ENCODE peak calls at places on chromosomes 11 and 22, in four cellular contexts. U is A549, G is HepG2, O is endothelial cell of umbilical vein. W is an unnamed sample.
A peak's percentile ranks its signal among the peaks of the same experiment; 100 is the strongest.

GRCh38 chr11:1556278-1557167 is 15.5 kb downstream of the DUSP8 start:
- DNase-seq in G (no peak), U (no peak), O (no peak), W (no peak)

GRCh38 chr11:126254819-126255218 is 13.9 kb downstream of the SRPRA start:
- DNase-seq in G (no peak), O (no peak), U (no peak), W (no peak)

GRCh38 chr22:38262051-38262795 is 10.6 kb downstream of the TMEM184B start:
- DNase-seq in U (no peak), O (peak; percentile 29), G (peak; percentile 54), W (peak; percentile 59)

GRCh38 chr11:114163231-114163631 is 103.7 kb downstream of the ZBTB16 start:
- DNase-seq in G (no peak), U (no peak), O (no peak), W (no peak)

GRCh38 chr11:86069408-86070086 is 663 bp upstream of the PICALM start:
- DNase-seq in G (peak; percentile 76), O (peak; percentile 98), U (peak; percentile 61), W (peak; percentile 94)

GRCh38 chr11:1827095-1827797 is 7.5 kb upstream of the SYT8 start:
- DNase-seq in U (peak; percentile 55), G (peak; percentile 70), O (peak; percentile 41), W (no peak)

GRCh38 chr11:95081412-95081811 is 8.2 kb upstream of the ENDOD1 start:
- DNase-seq in G (no peak), O (peak; percentile 51), U (no peak), W (no peak)

GRCh38 chr11:132588366-132588765 is 943.9 kb downstream of the OPCML start:
- DNase-seq in G (no peak), O (no peak), U (no peak), W (no peak)

GRCh38 chr22:37383342-37383741 is 43.9 kb downstream of the ELFN2 start:
- DNase-seq in U (no peak), O (no peak), G (no peak), W (no peak)

GRCh38 chr11:126175261-126175885 is 36.1 kb downstream of the RPUSD4 start:
- DNase-seq in G (no peak), O (peak; percentile 40), U (no peak), W (no peak)

GRCh38 chr11:118606157-118606843 is 1.1 kb upstream of the PHLDB1 start:
- DNase-seq in U (no peak), O (no peak), G (no peak), W (no peak)

GRCh38 chr22:33300165-33300564 is 242.0 kb upstream of the SYN3 start:
- DNase-seq in U (no peak), G (no peak), O (no peak), W (no peak)

GRCh38 chr11:16981651-16982194 is 32.5 kb downstream of the PLEKHA7 start:
- DNase-seq in G (peak; percentile 93), U (no peak), O (no peak), W (no peak)

GRCh38 chr11:102971766-102972165 is 16.2 kb upstream of the MMP13 start:
- DNase-seq in U (no peak), G (no peak), O (no peak), W (no peak)

GRCh38 chr11:73187854-73188253 is 30.2 kb upstream of the P2RY2 start:
- DNase-seq in G (no peak), O (no peak), U (no peak), W (no peak)

GRCh38 chr11:86798988-86799387 is 1.4 kb upstream of the PRSS23 start:
- DNase-seq in G (no peak), U (no peak), O (peak; percentile 41), W (no peak)

GRCh38 chr11:75959540-75959939 is 144.5 kb downstream of the UVRAG start:
- DNase-seq in U (no peak), G (no peak), O (no peak), W (no peak)

GRCh38 chr11:79538775-79539174 is 97.9 kb upstream of the TENM4 start:
- DNase-seq in G (no peak), U (no peak), O (no peak), W (no peak)

GRCh38 chr11:83303358-83303757 is 17.2 kb upstream of the CCDC90B start:
- DNase-seq in U (no peak), G (no peak), O (no peak), W (no peak)

GRCh38 chr11:24298126-24298525 is 198.7 kb upstream of the LUZP2 start:
- DNase-seq in O (no peak), G (no peak), U (no peak), W (no peak)

GRCh38 chr11:77072851-77073327 is 6.1 kb downstream of the CAPN5 start:
- DNase-seq in G (no peak), O (no peak), U (no peak), W (no peak)

GRCh38 chr11:77071671-77072605 is 5.2 kb downstream of the CAPN5 start:
- DNase-seq in U (no peak), G (no peak), O (peak; percentile 26), W (peak; percentile 65)

GRCh38 chr11:77074626-77075221 is 8.0 kb downstream of the CAPN5 start:
- DNase-seq in O (no peak), G (no peak), U (no peak), W (no peak)

GRCh38 chr11:77074205-77074604 is 7.4 kb downstream of the CAPN5 start:
- DNase-seq in G (no peak), O (no peak), U (no peak), W (no peak)

DNA sequence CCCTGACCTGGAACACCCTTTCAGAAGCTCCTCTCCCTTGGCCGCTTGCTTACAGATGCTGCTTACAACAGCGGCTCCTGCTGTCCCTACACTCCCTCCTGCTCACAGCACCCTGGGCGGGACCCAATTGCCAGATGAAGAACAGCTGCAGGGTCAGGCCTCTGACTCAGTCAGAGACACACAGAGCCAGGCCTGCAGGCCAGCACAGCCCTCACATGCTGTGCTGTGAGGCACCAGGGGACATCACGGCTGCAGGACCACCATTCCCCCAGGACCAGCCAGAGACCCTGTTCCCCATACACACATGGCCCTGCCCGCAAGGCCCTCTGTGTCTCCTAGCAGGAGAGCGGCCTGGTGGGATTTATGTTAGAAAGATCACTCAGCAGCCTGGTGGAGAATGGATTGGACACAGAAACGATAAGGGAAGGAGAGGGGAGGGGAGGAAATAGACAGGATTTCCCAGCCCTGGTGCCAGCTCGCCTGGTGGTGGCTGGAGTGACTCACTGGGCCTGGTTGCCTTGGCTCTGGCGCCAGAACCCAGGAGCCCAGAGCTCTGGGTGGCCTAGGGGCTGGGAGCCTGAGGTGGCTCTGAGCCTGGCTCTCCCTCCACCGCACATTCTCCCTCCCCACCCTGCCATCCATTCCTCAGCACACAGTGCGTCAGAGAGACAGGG is 6.7 kb downstream of the CAPN5 start:
- DNase-seq in O (peak; percentile 88), G (peak; percentile 45), U (peak; percentile 83), W (peak; percentile 34)
- TF ChIP-seq CTCF in O (peak; percentile 28), G (peak; percentile 60), U (peak; percentile 37), W (no peak)

GRCh38 chr11:130227373-130227772 is 67.8 kb downstream of the ST14 start:
- DNase-seq in U (no peak), G (no peak), O (no peak), W (no peak)

GRCh38 chr11:130220311-130221030 is 60.9 kb downstream of the ST14 start:
- DNase-seq in U (no peak), G (peak; percentile 61), O (no peak), W (no peak)

GRCh38 chr11:130219148-130219547 is 59.6 kb downstream of the ST14 start:
- DNase-seq in O (no peak), U (no peak), G (no peak), W (no peak)

GRCh38 chr11:130218501-130218900 is 58.9 kb downstream of the ST14 start:
- DNase-seq in U (no peak), O (no peak), G (no peak), W (no peak)

GRCh38 chr11:130223291-130223971 is 63.8 kb downstream of the ST14 start:
- DNase-seq in O (no peak), G (no peak), U (no peak), W (no peak)
- TF ChIP-seq MYC in O (no peak), G (no peak), U (no peak), W (no peak)

DNA sequence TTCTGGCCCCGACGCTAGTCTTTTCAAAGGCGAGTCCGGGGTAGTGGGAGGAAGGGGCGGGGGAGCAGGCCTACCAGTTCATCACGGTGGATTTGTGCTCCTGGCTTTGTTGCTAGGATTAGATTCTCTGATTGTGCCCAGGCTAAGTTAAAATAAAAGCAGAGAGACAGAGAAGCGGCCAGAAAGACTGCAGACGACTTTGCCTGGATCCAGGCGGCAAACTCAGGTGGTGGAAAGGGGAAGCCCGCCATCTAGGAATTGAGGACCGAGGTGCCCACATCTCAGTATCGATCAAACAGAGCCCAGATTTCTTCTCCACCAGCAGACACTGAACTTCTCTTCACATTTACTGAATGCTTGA is 2.6 kb downstream of the FAT3 start:
- DNase-seq in O (no peak), G (no peak), U (no peak), W (no peak)
- H3K4me3 ChIP-seq in O (no peak overlapping the region), G (no peak overlapping the region), U (peak overlapping the region; percentile 59), W (no peak overlapping the region)

GRCh38 chr22:24146190-24146616 is 35.1 kb upstream of the SUSD2 start:
- DNase-seq in U (peak; percentile 22), O (no peak), G (peak; percentile 80), W (peak; percentile 95)
- TF ChIP-seq CTCF in U (no peak), O (no peak), G (peak; percentile 38), W (no peak)

GRCh38 chr11:10499452-10500262 is 41.3 kb downstream of the RNF141 start:
- DNase-seq in O (no peak), U (no peak), G (no peak), W (no peak)
- TF ChIP-seq MYC in O (no peak), U (no peak), G (no peak), W (no peak)

GRCh38 chr11:57311109-57311936 is 13.4 kb downstream of the TNKS1BP1 start:
- DNase-seq in G (peak; percentile 84), U (peak; percentile 98), O (peak; percentile 96), W (peak; percentile 97)

GRCh38 chr11:57312511-57313021 is 12.2 kb downstream of the TNKS1BP1 start:
- DNase-seq in O (no peak), U (no peak), G (no peak), W (no peak)

GRCh38 chr11:57313788-57314135 is 11.0 kb downstream of the TNKS1BP1 start:
- DNase-seq in U (no peak), O (no peak), G (no peak), W (no peak)

GRCh38 chr11:57314221-57314973 is 10.4 kb downstream of the TNKS1BP1 start:
- DNase-seq in G (no peak), U (no peak), O (no peak), W (no peak)

GRCh38 chr11:57313071-57313787 is 11.5 kb downstream of the TNKS1BP1 start:
- DNase-seq in O (no peak), G (no peak), U (no peak), W (no peak)
- H3K4me3 ChIP-seq in O (no peak overlapping the region), G (no peak overlapping the region), U (no peak overlapping the region), W (no peak overlapping the region)

DNA sequence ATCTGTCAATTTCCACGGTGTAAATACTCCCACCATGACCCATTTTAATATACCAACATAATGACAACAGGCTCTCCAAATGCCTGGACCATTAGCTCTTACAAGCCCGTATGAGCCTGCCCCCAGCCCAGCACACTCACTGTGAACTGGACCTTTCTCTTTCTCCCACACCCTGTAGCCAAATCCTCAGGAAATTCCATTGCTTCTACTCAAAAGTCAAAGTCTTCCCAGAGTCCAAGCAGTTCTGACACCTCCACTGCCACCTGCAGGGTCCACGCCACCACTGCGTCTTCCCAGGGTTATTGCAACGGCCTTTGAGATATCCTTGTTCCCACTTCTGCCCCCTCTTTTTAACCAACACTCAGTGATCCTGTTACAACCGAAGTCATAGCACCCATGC is 110.1 kb upstream of the ASPHD2 start:
- DNase-seq in U (no peak), G (peak; percentile 13), O (no peak), W (peak; percentile 15)
- TF ChIP-seq CTCF in U (no peak), G (peak; percentile 64), O (no peak), W (peak; percentile 44)